ENCODE peak calls at places on chromosomes 16 and 17, in seven cellular contexts. One of them, this sample, is unnamed.

GRCh38 chr17:15264542-15264941 is 584 bp downstream of the PMP22 start:
- DNase-seq in body of pancreas: peak; percentile 93
- DNase-seq in AG04450: no peak
- DNase-seq in endothelial cell of umbilical vein: no peak
- DNase-seq in GM23338: no peak
- DNase-seq in cardiac fibroblast: no peak
- DNase-seq in left ventricle myocardium inferior: peak; percentile 62
- DNase-seq in this sample: no peak

GRCh38 chr17:76009447-76009846 is 8.8 kb downstream of the CDK3 start:
- DNase-seq in AG04450: no peak
- DNase-seq in endothelial cell of umbilical vein: no peak
- DNase-seq in GM23338: no peak
- DNase-seq in left ventricle myocardium inferior: no peak
- DNase-seq in body of pancreas: no peak
- DNase-seq in cardiac fibroblast: no peak
- DNase-seq in this sample: no peak

GRCh38 chr17:55416000-55416399 is 5.6 kb downstream of the MMD start:
- DNase-seq in endothelial cell of umbilical vein: no peak
- DNase-seq in cardiac fibroblast: no peak
- DNase-seq in AG04450: no peak
- DNase-seq in GM23338: no peak
- DNase-seq in body of pancreas: no peak
- DNase-seq in left ventricle myocardium inferior: no peak
- DNase-seq in this sample: no peak

GRCh38 chr17:27475070-27475673 is 18.9 kb downstream of the KSR1 start:
- DNase-seq in cardiac fibroblast: no peak
- DNase-seq in body of pancreas: no peak
- DNase-seq in AG04450: no peak
- DNase-seq in GM23338: no peak
- DNase-seq in endothelial cell of umbilical vein: no peak
- DNase-seq in left ventricle myocardium inferior: no peak
- DNase-seq in this sample: no peak

GRCh38 chr17:8758137-8758596 is at the start of gene SPDYE4:
- DNase-seq in GM23338: no peak
- DNase-seq in endothelial cell of umbilical vein: no peak
- DNase-seq in left ventricle myocardium inferior: no peak
- DNase-seq in AG04450: no peak
- DNase-seq in cardiac fibroblast: no peak
- DNase-seq in body of pancreas: no peak
- DNase-seq in this sample: no peak

GRCh38 chr17:15119928-15120327 is 145.2 kb downstream of the PMP22 start:
- DNase-seq in GM23338: no peak
- DNase-seq in body of pancreas: no peak
- DNase-seq in cardiac fibroblast: no peak
- DNase-seq in endothelial cell of umbilical vein: no peak
- DNase-seq in AG04450: no peak
- DNase-seq in left ventricle myocardium inferior: no peak
- DNase-seq in this sample: peak; percentile 19

GRCh38 chr16:23803591-23804123 is 32.1 kb upstream of the PRKCB start:
- DNase-seq in endothelial cell of umbilical vein: peak; percentile 15
- DNase-seq in cardiac fibroblast: peak; percentile 18
- DNase-seq in body of pancreas: peak; percentile 37
- DNase-seq in GM23338: peak; percentile 83
- DNase-seq in AG04450: no peak
- DNase-seq in left ventricle myocardium inferior: peak; percentile 20
- DNase-seq in this sample: no peak

GRCh38 chr17:34299918-34300600 is 14.5 kb downstream of the CCL11 start:
- DNase-seq in GM23338: no peak
- DNase-seq in endothelial cell of umbilical vein: peak; percentile 14
- DNase-seq in AG04450: no peak
- DNase-seq in body of pancreas: no peak
- DNase-seq in cardiac fibroblast: peak; percentile 79
- DNase-seq in left ventricle myocardium inferior: no peak
- DNase-seq in this sample: no peak

GRCh38 chr17:20266806-20267458 is 200.4 kb downstream of the LGALS9B start:
- DNase-seq in cardiac fibroblast: peak; percentile 82
- DNase-seq in endothelial cell of umbilical vein: no peak
- DNase-seq in left ventricle myocardium inferior: no peak
- DNase-seq in AG04450: peak; percentile 60
- DNase-seq in GM23338: no peak
- DNase-seq in body of pancreas: peak; percentile 20
- DNase-seq in this sample: no peak

GRCh38 chr17:73480740-73481139 is 163.5 kb downstream of the SDK2 start:
- DNase-seq in left ventricle myocardium inferior: peak; percentile 66
- DNase-seq in GM23338: no peak
- DNase-seq in body of pancreas: no peak
- DNase-seq in cardiac fibroblast: no peak
- DNase-seq in endothelial cell of umbilical vein: no peak
- DNase-seq in AG04450: no peak
- DNase-seq in this sample: no peak

GRCh38 chr17:31832748-31833147 is 26.3 kb downstream of the COPRS start:
- DNase-seq in AG04450: no peak
- DNase-seq in body of pancreas: no peak
- DNase-seq in GM23338: no peak
- DNase-seq in cardiac fibroblast: no peak
- DNase-seq in left ventricle myocardium inferior: no peak
- DNase-seq in endothelial cell of umbilical vein: no peak
- DNase-seq in this sample: no peak

GRCh38 chr16:15644306-15644961 is 1.5 kb upstream of the MARF1 start:
- DNase-seq in left ventricle myocardium inferior: no peak
- DNase-seq in cardiac fibroblast: no peak
- DNase-seq in body of pancreas: no peak
- DNase-seq in GM23338: peak; percentile 9
- DNase-seq in AG04450: no peak
- DNase-seq in endothelial cell of umbilical vein: no peak
- DNase-seq in this sample: no peak

GRCh38 chr16:67170168-67170947 is at the start of gene NOL3:
- DNase-seq in left ventricle myocardium inferior: peak; percentile 90
- DNase-seq in body of pancreas: peak; percentile 88
- DNase-seq in cardiac fibroblast: peak; percentile 78
- DNase-seq in AG04450: peak; percentile 36
- DNase-seq in GM23338: peak; percentile 87
- DNase-seq in endothelial cell of umbilical vein: peak; percentile 88
- DNase-seq in this sample: peak; percentile 78

GRCh38 chr16:27839419-27839818 is 224.1 kb downstream of the GSG1L start:
- DNase-seq in GM23338: no peak
- DNase-seq in AG04450: no peak
- DNase-seq in left ventricle myocardium inferior: no peak
- DNase-seq in body of pancreas: no peak
- DNase-seq in cardiac fibroblast: peak; percentile 14
- DNase-seq in endothelial cell of umbilical vein: no peak
- DNase-seq in this sample: no peak

GRCh38 chr17:50265212-50265611 is 9.1 kb upstream of the TMEM92 start:
- DNase-seq in body of pancreas: no peak
- DNase-seq in cardiac fibroblast: no peak
- DNase-seq in endothelial cell of umbilical vein: no peak
- DNase-seq in AG04450: no peak
- DNase-seq in GM23338: no peak
- DNase-seq in left ventricle myocardium inferior: no peak
- DNase-seq in this sample: no peak

GRCh38 chr17:45227101-45227591 is 5.5 kb downstream of the FMNL1 start:
- DNase-seq in endothelial cell of umbilical vein: no peak
- DNase-seq in body of pancreas: no peak
- DNase-seq in GM23338: no peak
- DNase-seq in left ventricle myocardium inferior: no peak
- DNase-seq in cardiac fibroblast: peak; percentile 36
- DNase-seq in AG04450: no peak
- DNase-seq in this sample: no peak

GRCh38 chr16:66858740-66859396 is 14.7 kb downstream of the CA7 start:
- DNase-seq in GM23338: no peak
- DNase-seq in AG04450: no peak
- DNase-seq in body of pancreas: no peak
- DNase-seq in cardiac fibroblast: peak; percentile 53
- DNase-seq in left ventricle myocardium inferior: peak; percentile 71
- DNase-seq in endothelial cell of umbilical vein: peak; percentile 72
- DNase-seq in this sample: no peak

GRCh38 chr17:50501054-50501453 is 7.2 kb upstream of the MYCBPAP start:
- DNase-seq in AG04450: no peak
- DNase-seq in endothelial cell of umbilical vein: peak; percentile 42
- DNase-seq in cardiac fibroblast: peak; percentile 61
- DNase-seq in left ventricle myocardium inferior: no peak
- DNase-seq in GM23338: peak; percentile 71
- DNase-seq in body of pancreas: peak; percentile 48
- DNase-seq in this sample: no peak

GRCh38 chr17:59842901-59843652 is 49.7 kb downstream of the TUBD1 start:
- DNase-seq in GM23338: peak; percentile 31
- DNase-seq in body of pancreas: peak; percentile 59
- DNase-seq in endothelial cell of umbilical vein: peak; percentile 95
- DNase-seq in left ventricle myocardium inferior: no peak
- DNase-seq in AG04450: peak; percentile 88
- DNase-seq in cardiac fibroblast: peak; percentile 99
- DNase-seq in this sample: peak; percentile 94

GRCh38 chr17:19716108-19717030 is at the start of gene SLC47A2:
- DNase-seq in body of pancreas: no peak
- DNase-seq in cardiac fibroblast: no peak
- DNase-seq in endothelial cell of umbilical vein: no peak
- DNase-seq in AG04450: no peak
- DNase-seq in GM23338: no peak
- DNase-seq in left ventricle myocardium inferior: no peak
- DNase-seq in this sample: no peak

GRCh38 chr16:68367891-68368601 is 57.2 kb downstream of the PRMT7 start:
- DNase-seq in body of pancreas: no peak
- DNase-seq in left ventricle myocardium inferior: no peak
- DNase-seq in endothelial cell of umbilical vein: no peak
- DNase-seq in AG04450: no peak
- DNase-seq in cardiac fibroblast: no peak
- DNase-seq in GM23338: no peak
- DNase-seq in this sample: no peak

GRCh38 chr17:82567286-82567685 is 47.8 kb downstream of the FOXK2 start:
- DNase-seq in left ventricle myocardium inferior: no peak
- DNase-seq in cardiac fibroblast: no peak
- DNase-seq in GM23338: no peak
- DNase-seq in body of pancreas: no peak
- DNase-seq in endothelial cell of umbilical vein: no peak
- DNase-seq in AG04450: no peak
- DNase-seq in this sample: no peak

GRCh38 chr17:6286239-6286638 is 148.7 kb downstream of the AIPL1 start:
- DNase-seq in AG04450: no peak
- DNase-seq in left ventricle myocardium inferior: no peak
- DNase-seq in cardiac fibroblast: no peak
- DNase-seq in GM23338: peak; percentile 74
- DNase-seq in body of pancreas: no peak
- DNase-seq in endothelial cell of umbilical vein: no peak
- DNase-seq in this sample: no peak

GRCh38 chr17:62760059-62760887 is 47.8 kb downstream of the MARCHF10 start:
- DNase-seq in AG04450: no peak
- DNase-seq in endothelial cell of umbilical vein: peak; percentile 69
- DNase-seq in body of pancreas: no peak
- DNase-seq in left ventricle myocardium inferior: no peak
- DNase-seq in GM23338: no peak
- DNase-seq in cardiac fibroblast: peak; percentile 78
- DNase-seq in this sample: no peak

GRCh38 chr17:9294661-9295210 is 273.4 kb downstream of the NTN1 start:
- DNase-seq in left ventricle myocardium inferior: no peak
- DNase-seq in body of pancreas: no peak
- DNase-seq in endothelial cell of umbilical vein: no peak
- DNase-seq in cardiac fibroblast: no peak
- DNase-seq in AG04450: no peak
- DNase-seq in GM23338: no peak
- DNase-seq in this sample: no peak

GRCh38 chr17:18224053-18224427 is 1.4 kb upstream of the LLGL1 start:
- DNase-seq in left ventricle myocardium inferior: no peak
- DNase-seq in body of pancreas: no peak
- DNase-seq in endothelial cell of umbilical vein: no peak
- DNase-seq in GM23338: no peak
- DNase-seq in cardiac fibroblast: no peak
- DNase-seq in AG04450: no peak
- DNase-seq in this sample: no peak
- H3K4me3 ChIP-seq in left ventricle myocardium inferior: peak overlapping the region; percentile 77
- H3K4me3 ChIP-seq in body of pancreas: no peak overlapping the region
- H3K4me3 ChIP-seq in endothelial cell of umbilical vein: no peak overlapping the region
- H3K4me3 ChIP-seq in GM23338: peak overlapping the region; percentile 65
- H3K4me3 ChIP-seq in cardiac fibroblast: no peak overlapping the region
- H3K4me3 ChIP-seq in AG04450: no peak overlapping the region
- H3K4me3 ChIP-seq in this sample: no peak overlapping the region

DNA sequence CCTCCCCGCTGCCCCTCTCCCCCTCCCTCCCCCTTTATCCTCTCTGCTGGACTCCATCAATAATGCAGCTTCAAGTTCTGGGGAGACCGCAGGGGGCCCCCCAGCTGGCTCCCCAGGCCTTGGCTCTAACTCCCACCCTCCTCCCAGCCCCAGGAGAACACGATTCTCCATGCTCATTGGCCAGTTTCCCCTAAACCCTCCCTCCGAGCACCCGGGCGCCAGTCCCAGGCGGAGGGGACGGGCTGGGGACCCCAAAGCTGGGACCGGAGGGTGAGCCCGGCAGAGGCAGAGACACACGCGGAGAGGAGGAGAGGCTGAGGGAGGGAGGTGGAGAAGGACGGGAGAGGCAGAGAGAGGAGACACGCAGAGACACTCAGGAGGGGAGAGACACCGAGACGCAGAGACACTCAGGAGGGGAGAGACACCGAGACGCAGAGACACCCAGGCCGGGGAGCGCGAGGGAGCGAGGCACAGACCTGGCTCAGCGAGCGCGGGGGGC is at the start of gene PPP1R1B:
- DNase-seq in left ventricle myocardium inferior: no peak
- DNase-seq in GM23338: peak; percentile 74
- DNase-seq in AG04450: no peak
- DNase-seq in body of pancreas: peak; percentile 47
- DNase-seq in endothelial cell of umbilical vein: no peak
- DNase-seq in cardiac fibroblast: no peak
- DNase-seq in this sample: no peak
- H3K4me3 ChIP-seq in left ventricle myocardium inferior: peak within 1 kb of the TSS; percentile 61
- H3K4me3 ChIP-seq in GM23338: peak within 1 kb of the TSS; percentile 91
- H3K4me3 ChIP-seq in AG04450: peak within 1 kb of the TSS; percentile 29
- H3K4me3 ChIP-seq in body of pancreas: peak within 1 kb of the TSS; percentile 18
- H3K4me3 ChIP-seq in endothelial cell of umbilical vein: no peak within 1 kb of the TSS
- H3K4me3 ChIP-seq in cardiac fibroblast: peak within 1 kb of the TSS; percentile 10
- H3K4me3 ChIP-seq in this sample: peak within 1 kb of the TSS; percentile 32

GRCh38 chr17:35432176-35433074 is at the start of gene SLFN12:
- DNase-seq in GM23338: peak; percentile 94
- DNase-seq in AG04450: peak; percentile 95
- DNase-seq in cardiac fibroblast: peak; percentile 97
- DNase-seq in endothelial cell of umbilical vein: peak; percentile 96
- DNase-seq in body of pancreas: peak; percentile 70
- DNase-seq in left ventricle myocardium inferior: peak; percentile 45
- DNase-seq in this sample: peak; percentile 96
- H3K4me3 ChIP-seq in GM23338: peak within 1 kb of the TSS; percentile 48
- H3K4me3 ChIP-seq in AG04450: peak within 1 kb of the TSS; percentile 80
- H3K4me3 ChIP-seq in cardiac fibroblast: peak within 1 kb of the TSS; percentile 69
- H3K4me3 ChIP-seq in endothelial cell of umbilical vein: peak within 1 kb of the TSS; percentile 82
- H3K4me3 ChIP-seq in body of pancreas: peak within 1 kb of the TSS; percentile 5
- H3K4me3 ChIP-seq in left ventricle myocardium inferior: peak within 1 kb of the TSS; percentile 70
- H3K4me3 ChIP-seq in this sample: peak within 1 kb of the TSS; percentile 55

DNA sequence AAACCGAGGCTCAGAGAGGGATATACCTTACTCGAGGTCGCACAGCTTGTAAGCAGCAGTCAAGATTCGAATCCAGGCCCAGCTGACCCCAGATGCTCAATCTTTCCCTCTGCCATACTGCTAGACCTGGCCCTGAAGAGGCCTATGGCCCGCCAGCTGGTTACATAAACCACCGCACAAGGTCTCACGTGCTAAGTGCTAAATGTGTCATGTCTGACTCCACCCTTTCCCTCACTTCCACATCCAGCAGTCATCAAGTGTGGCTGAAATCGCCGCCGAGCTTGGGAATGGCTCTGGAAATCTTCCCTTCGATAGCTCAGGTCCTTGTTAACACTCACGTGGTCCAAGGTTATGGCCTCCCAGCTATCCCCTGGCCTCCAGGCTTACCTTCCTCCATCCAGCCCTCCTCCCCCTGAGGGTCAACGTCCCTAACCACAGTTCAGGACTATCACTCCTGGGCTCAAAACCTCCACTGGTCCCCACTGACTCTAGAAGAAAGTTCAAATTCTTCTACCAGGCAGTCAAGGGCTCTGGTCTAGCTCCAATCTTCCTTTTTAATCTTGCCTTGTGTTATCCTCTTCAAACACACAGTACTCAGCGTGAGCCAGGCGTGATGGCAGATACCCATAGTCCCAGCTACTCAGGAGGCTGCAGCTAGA is 3.5 kb downstream of the ZBTB4 start:
- DNase-seq in GM23338: no peak
- DNase-seq in endothelial cell of umbilical vein: no peak
- DNase-seq in AG04450: no peak
- DNase-seq in left ventricle myocardium inferior: peak; percentile 61
- DNase-seq in body of pancreas: peak; percentile 55
- DNase-seq in cardiac fibroblast: peak; percentile 37
- DNase-seq in this sample: no peak
- H3K4me3 ChIP-seq in GM23338: no peak overlapping the region
- H3K4me3 ChIP-seq in endothelial cell of umbilical vein: no peak overlapping the region
- H3K4me3 ChIP-seq in AG04450: no peak overlapping the region
- H3K4me3 ChIP-seq in left ventricle myocardium inferior: peak overlapping the region; percentile 100
- H3K4me3 ChIP-seq in body of pancreas: no peak overlapping the region
- H3K4me3 ChIP-seq in cardiac fibroblast: no peak overlapping the region
- H3K4me3 ChIP-seq in this sample: no peak overlapping the region